ENCODE peak calls at places on chromosome 9, in ten cellular contexts. N is stimulated activated CD4-positive, alpha-beta T cell treated with anti-CD3 and anti-CD28 coated beads, Interleukin-2, amount 100 ng/mL, for 24 hours; Q is COR-L47; A is AG09309; P is iPS-NIHi11; C is mesendoderm; D is stimulated activated CD8-positive, alpha-beta memory T cell treated with anti-CD3 and anti-CD28 coated beads, Interleukin-15, amount 100 ng/mL, for 24 hours; U is kidney epithelial cell; T is tibial artery; V is astrocyte. Z is an unnamed sample.

GRCh38 chr9:33415152-33416038 is 13.0 kb upstream of the AQP7 start:
- DNase-seq in N (peak; percentile 96), Q (peak; percentile 64), A (no peak), P (peak; percentile 83), C (peak; percentile 85), D (peak; percentile 66), U (no peak), T (peak; percentile 68), V (no peak), Z (peak; percentile 87)

GRCh38 chr9:133233681-133234432 is 24.8 kb upstream of the OBP2B start:
- DNase-seq in N (no peak), Q (no peak), A (no peak), P (no peak), C (no peak), D (no peak), U (no peak), T (no peak), V (no peak), Z (no peak)

GRCh38 chr9:86035827-86036440 is 63.4 kb downstream of the GOLM1 start:
- DNase-seq in N (no peak), Q (peak; percentile 40), A (no peak), P (no peak), C (no peak), D (no peak), U (no peak), T (no peak), V (no peak), Z (no peak)

GRCh38 chr9:76593011-76593347 is 134.0 kb downstream of the GCNT1 start:
- DNase-seq in N (no peak), Q (no peak), A (no peak), P (no peak), C (no peak), D (no peak), U (no peak), T (no peak), V (no peak), Z (no peak)

GRCh38 chr9:133147412-133148271 is 16.1 kb downstream of the GBGT1 start:
- DNase-seq in N (peak; percentile 89), Q (peak; percentile 69), A (no peak), P (peak; percentile 81), C (peak; percentile 95), D (peak; percentile 59), U (no peak), T (peak; percentile 80), V (no peak), Z (peak; percentile 85)

GRCh38 chr9:88577736-88578485 is 42.9 kb downstream of the NXNL2 start:
- DNase-seq in N (no peak), Q (no peak), A (no peak), P (no peak), C (no peak), D (no peak), U (no peak), T (no peak), V (no peak), Z (no peak)

GRCh38 chr9:12774861-12775367 is at the start of gene LURAP1L:
- DNase-seq in N (no peak), Q (peak; percentile 23), A (no peak), P (peak; percentile 59), C (peak; percentile 78), D (no peak), U (no peak), T (peak; percentile 60), V (peak; percentile 75), Z (no peak)

GRCh38 chr9:124182741-124183140 is 75.0 kb upstream of the NEK6 start:
- DNase-seq in N (no peak), Q (peak; percentile 59), A (no peak), P (no peak), C (no peak), D (no peak), U (no peak), T (no peak), V (no peak), Z (no peak)

GRCh38 chr9:134456740-134457315 is 130.6 kb downstream of the RXRA start:
- DNase-seq in N (no peak), Q (no peak), A (no peak), P (no peak), C (no peak), D (no peak), U (no peak), T (no peak), V (no peak), Z (no peak)

GRCh38 chr9:72888032-72888431 is 64.8 kb downstream of the ALDH1A1 start:
- DNase-seq in N (no peak), Q (no peak), A (peak; percentile 7), P (no peak), C (no peak), D (no peak), U (no peak), T (no peak), V (no peak), Z (no peak)

GRCh38 chr9:81898851-81899250 is 29.4 kb upstream of the SPATA31D4 start:
- DNase-seq in N (no peak), Q (no peak), A (no peak), P (no peak), C (no peak), D (no peak), U (no peak), T (no peak), V (peak; percentile 68), Z (no peak)

GRCh38 chr9:137384116-137384756 is 38.7 kb downstream of the EXD3 start:
- DNase-seq in N (no peak), Q (no peak), A (no peak), P (no peak), C (no peak), D (no peak), U (no peak), T (no peak), V (peak; percentile 20), Z (no peak)

GRCh38 chr9:133113928-133114351 is 7.1 kb downstream of the RALGDS start:
- DNase-seq in N (no peak), Q (no peak), A (no peak), P (no peak), C (no peak), D (no peak), U (no peak), T (peak; percentile 20), V (no peak), Z (no peak)

GRCh38 chr9:134432471-134432870 is 106.2 kb downstream of the RXRA start:
- DNase-seq in N (no peak), Q (no peak), A (no peak), P (no peak), C (no peak), D (no peak), U (no peak), T (no peak), V (no peak), Z (no peak)

GRCh38 chr9:114196924-114197570 is 41.7 kb downstream of the COL27A1 start:
- DNase-seq in N (no peak), Q (no peak), A (no peak), P (no peak), C (no peak), D (no peak), U (no peak), T (no peak), V (no peak), Z (no peak)

GRCh38 chr9:137449081-137449844 is 8.1 kb upstream of the ENTPD8 start:
- DNase-seq in N (no peak), Q (no peak), A (no peak), P (no peak), C (no peak), D (no peak), U (no peak), T (no peak), V (no peak), Z (no peak)